ENCODE peak calls at places on chromosomes 1 and 21, in five cellular contexts. One of them, this sample, is unnamed.

GRCh38 chr1:6181347-6181770 is 1.2 kb upstream of the CHD5 start:
- DNase-seq in neural crest cell: no peak
- DNase-seq in Calu3: no peak
- DNase-seq in uterus: no peak
- DNase-seq in cardiac fibroblast: no peak
- DNase-seq in this sample: no peak

GRCh38 chr1:208101661-208102431 is 142.3 kb downstream of the PLXNA2 start:
- DNase-seq in neural crest cell: peak
- DNase-seq in uterus: peak
- DNase-seq in cardiac fibroblast: peak
- DNase-seq in Calu3: no peak
- DNase-seq in this sample: no peak

GRCh38 chr1:2148691-2149090 is 45.9 kb downstream of the FAAP20 start:
- DNase-seq in Calu3: no peak
- DNase-seq in uterus: no peak
- DNase-seq in neural crest cell: no peak
- DNase-seq in cardiac fibroblast: no peak
- DNase-seq in this sample: no peak

GRCh38 chr1:1753607-1754005 is 24.7 kb downstream of the NADK start:
- DNase-seq in cardiac fibroblast: no peak
- DNase-seq in uterus: no peak
- DNase-seq in Calu3: no peak
- DNase-seq in neural crest cell: no peak
- DNase-seq in this sample: no peak

GRCh38 chr1:183349201-183349711 is 68.9 kb downstream of the NMNAT2 start:
- DNase-seq in uterus: peak
- DNase-seq in neural crest cell: no peak
- DNase-seq in Calu3: no peak
- DNase-seq in cardiac fibroblast: peak
- DNase-seq in this sample: no peak

GRCh38 chr1:47699492-47700220 is 261.8 kb downstream of the FOXD2 start:
- DNase-seq in uterus: no peak
- DNase-seq in cardiac fibroblast: no peak
- DNase-seq in Calu3: no peak
- DNase-seq in neural crest cell: no peak
- DNase-seq in this sample: no peak

GRCh38 chr1:107195476-107195875 is 54.6 kb downstream of the NTNG1 start:
- DNase-seq in Calu3: no peak
- DNase-seq in uterus: no peak
- DNase-seq in cardiac fibroblast: no peak
- DNase-seq in neural crest cell: no peak
- DNase-seq in this sample: no peak

GRCh38 chr21:42423685-42424084 is 20.0 kb downstream of the UBASH3A start:
- DNase-seq in cardiac fibroblast: no peak
- DNase-seq in uterus: no peak
- DNase-seq in Calu3: no peak
- DNase-seq in neural crest cell: no peak
- DNase-seq in this sample: no peak

GRCh38 chr1:1298861-1299685 is 8.7 kb downstream of the ACAP3 start:
- DNase-seq in neural crest cell: peak
- DNase-seq in cardiac fibroblast: no peak
- DNase-seq in Calu3: no peak
- DNase-seq in uterus: no peak
- DNase-seq in this sample: no peak

GRCh38 chr1:10852486-10852885 is 56.0 kb upstream of the CASZ1 start:
- DNase-seq in neural crest cell: no peak
- DNase-seq in cardiac fibroblast: no peak
- DNase-seq in uterus: no peak
- DNase-seq in Calu3: no peak
- DNase-seq in this sample: no peak

GRCh38 chr21:34498623-34499022 is 13.4 kb downstream of the KCNE1 start:
- DNase-seq in Calu3: no peak
- DNase-seq in uterus: no peak
- DNase-seq in neural crest cell: no peak
- DNase-seq in cardiac fibroblast: peak
- DNase-seq in this sample: no peak

GRCh38 chr1:200237066-200237465 is 172.8 kb downstream of the ZNF281 start:
- DNase-seq in Calu3: no peak
- DNase-seq in neural crest cell: no peak
- DNase-seq in cardiac fibroblast: no peak
- DNase-seq in uterus: no peak
- DNase-seq in this sample: no peak

GRCh38 chr1:114458208-114458777 is 52.7 kb downstream of the TRIM33 start:
- DNase-seq in cardiac fibroblast: peak
- DNase-seq in neural crest cell: no peak
- DNase-seq in Calu3: peak
- DNase-seq in uterus: no peak
- DNase-seq in this sample: no peak

GRCh38 chr1:213573648-213574009 is 414.1 kb upstream of the PROX1 start:
- DNase-seq in Calu3: no peak
- DNase-seq in cardiac fibroblast: no peak
- DNase-seq in uterus: no peak
- DNase-seq in neural crest cell: no peak
- DNase-seq in this sample: no peak

GRCh38 chr1:79044974-79045650 is 38.6 kb upstream of the ADGRL4 start:
- DNase-seq in uterus: no peak
- DNase-seq in cardiac fibroblast: no peak
- DNase-seq in Calu3: no peak
- DNase-seq in neural crest cell: no peak
- DNase-seq in this sample: no peak

GRCh38 chr1:18957532-18958295 is 1.2 kb upstream of the IFFO2 start:
- DNase-seq in cardiac fibroblast: no peak
- DNase-seq in uterus: no peak
- DNase-seq in neural crest cell: no peak
- DNase-seq in Calu3: peak
- DNase-seq in this sample: no peak

GRCh38 chr1:45911634-45912033 is 108.2 kb downstream of the MAST2 start:
- DNase-seq in uterus: no peak
- DNase-seq in neural crest cell: no peak
- DNase-seq in cardiac fibroblast: no peak
- DNase-seq in Calu3: no peak
- DNase-seq in this sample: no peak

GRCh38 chr1:218394989-218395388 is 49.9 kb downstream of the TGFB2 start:
- DNase-seq in Calu3: no peak
- DNase-seq in cardiac fibroblast: no peak
- DNase-seq in uterus: no peak
- DNase-seq in neural crest cell: no peak
- DNase-seq in this sample: no peak

GRCh38 chr1:42430751-42431150 is 25.1 kb downstream of the ZMYND12 start:
- DNase-seq in Calu3: no peak
- DNase-seq in uterus: no peak
- DNase-seq in neural crest cell: no peak
- DNase-seq in cardiac fibroblast: no peak
- DNase-seq in this sample: no peak

GRCh38 chr1:27602510-27603319 is 1.2 kb downstream of the AHDC1 start:
- DNase-seq in Calu3: peak
- DNase-seq in uterus: peak
- DNase-seq in cardiac fibroblast: no peak
- DNase-seq in neural crest cell: no peak
- DNase-seq in this sample: peak

GRCh38 chr1:43659384-43659783 is 9.4 kb downstream of the KDM4A start:
- DNase-seq in cardiac fibroblast: no peak
- DNase-seq in neural crest cell: no peak
- DNase-seq in Calu3: no peak
- DNase-seq in uterus: no peak
- DNase-seq in this sample: no peak

GRCh38 chr1:78171736-78172590 is 126.2 kb downstream of the GIPC2 start:
- DNase-seq in Calu3: no peak
- DNase-seq in uterus: no peak
- DNase-seq in cardiac fibroblast: peak
- DNase-seq in neural crest cell: no peak
- DNase-seq in this sample: no peak

GRCh38 chr1:82391712-82392111 is 591.0 kb downstream of the ADGRL2 start:
- DNase-seq in Calu3: no peak
- DNase-seq in uterus: no peak
- DNase-seq in cardiac fibroblast: peak
- DNase-seq in neural crest cell: no peak
- DNase-seq in this sample: no peak

DNA sequence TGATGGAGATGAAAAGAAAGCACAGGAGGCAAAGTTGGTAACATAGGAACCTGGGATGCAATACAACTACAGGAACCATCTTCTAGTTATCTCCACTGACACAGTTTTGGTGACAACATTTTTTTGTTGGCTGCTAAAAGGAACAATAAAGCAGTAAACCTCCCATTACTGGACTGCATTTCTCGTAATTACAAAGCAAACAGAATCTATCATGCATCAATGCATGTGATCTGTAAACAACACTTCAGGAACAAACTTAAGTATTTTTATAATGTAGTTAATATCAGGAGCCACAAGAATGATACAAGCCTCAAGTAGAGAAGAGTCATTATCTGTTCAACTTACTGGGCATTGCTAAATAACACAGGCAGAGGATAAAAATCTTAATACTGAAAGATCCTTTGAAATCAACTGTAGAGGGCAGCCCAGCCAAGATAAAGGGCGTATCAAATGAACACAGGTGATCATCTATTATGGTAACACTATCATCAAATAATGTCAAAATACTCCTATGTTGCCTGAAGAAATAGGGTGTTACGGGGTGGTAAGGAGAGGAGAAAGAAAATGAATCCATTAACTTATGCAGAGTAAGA is 193.3 kb downstream of the EIF4G3 start:
- DNase-seq in neural crest cell: no peak
- DNase-seq in uterus: no peak
- DNase-seq in Calu3: no peak
- DNase-seq in cardiac fibroblast: no peak
- DNase-seq in this sample: no peak
- TF ChIP-seq CTCF in neural crest cell: no peak
- TF ChIP-seq CTCF in uterus: no peak
- TF ChIP-seq CTCF in Calu3: no peak
- TF ChIP-seq CTCF in cardiac fibroblast: no peak
- TF ChIP-seq CTCF in this sample: no peak

GRCh38 chr1:39585933-39586332 is 9.3 kb upstream of the PABPC4 start:
- DNase-seq in Calu3: no peak
- DNase-seq in uterus: no peak
- DNase-seq in neural crest cell: no peak
- DNase-seq in cardiac fibroblast: no peak
- DNase-seq in this sample: no peak
- TF ChIP-seq CTCF in Calu3: no peak
- TF ChIP-seq CTCF in uterus: no peak
- TF ChIP-seq CTCF in neural crest cell: no peak
- TF ChIP-seq CTCF in cardiac fibroblast: no peak
- TF ChIP-seq CTCF in this sample: no peak

DNA sequence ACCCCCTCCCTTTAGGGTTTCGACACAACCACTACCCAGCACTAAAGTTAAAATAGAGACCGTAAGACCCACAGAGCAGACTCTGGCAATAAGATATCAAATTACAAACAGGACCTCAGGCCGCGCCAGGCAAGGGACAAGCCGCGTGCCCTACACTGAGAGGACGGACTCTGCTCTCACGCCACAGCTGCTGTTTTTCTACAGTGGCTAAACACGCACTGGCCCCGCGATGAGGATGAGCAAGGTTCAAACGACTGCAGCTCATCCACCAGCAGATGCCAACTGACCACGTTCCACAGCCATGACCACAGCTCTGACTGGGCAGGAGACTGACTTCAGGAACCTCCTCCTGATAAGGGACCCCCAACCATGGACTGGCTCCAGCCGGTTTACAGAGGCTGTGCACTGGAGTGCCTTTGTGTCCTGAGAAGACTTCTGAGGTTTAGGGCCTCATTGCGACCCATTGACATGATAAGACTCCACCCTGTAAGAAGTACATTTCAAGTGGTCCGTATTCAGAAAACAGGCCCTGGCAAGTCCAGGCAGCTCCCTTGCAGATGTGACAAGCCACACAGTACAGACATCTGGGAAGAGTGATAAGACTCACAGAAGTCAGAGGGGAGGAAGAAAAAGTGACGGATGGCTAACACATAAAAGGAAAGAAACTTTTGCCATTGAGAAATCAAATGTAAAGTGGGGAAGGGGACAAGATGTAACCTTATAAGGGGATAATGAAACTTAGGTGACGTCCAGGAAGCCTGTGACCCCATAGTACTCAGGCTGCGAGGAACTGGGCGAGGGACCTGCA is 1.5 kb upstream of the KRTAP10-6 start:
- DNase-seq in neural crest cell: no peak
- DNase-seq in cardiac fibroblast: no peak
- DNase-seq in Calu3: no peak
- DNase-seq in uterus: no peak
- DNase-seq in this sample: no peak
- TF ChIP-seq CTCF in neural crest cell: no peak
- TF ChIP-seq CTCF in cardiac fibroblast: no peak
- TF ChIP-seq CTCF in Calu3: no peak
- TF ChIP-seq CTCF in uterus: no peak
- TF ChIP-seq CTCF in this sample: no peak

GRCh38 chr1:236086537-236086936 is 21.6 kb upstream of the NID1 start:
- DNase-seq in uterus: no peak
- DNase-seq in cardiac fibroblast: no peak
- DNase-seq in Calu3: no peak
- DNase-seq in neural crest cell: no peak
- DNase-seq in this sample: no peak

GRCh38 chr1:236090741-236091147 is 25.9 kb upstream of the NID1 start:
- DNase-seq in uterus: no peak
- DNase-seq in cardiac fibroblast: peak
- DNase-seq in neural crest cell: no peak
- DNase-seq in Calu3: no peak
- DNase-seq in this sample: no peak

GRCh38 chr1:236091933-236092318 is 27.0 kb upstream of the NID1 start:
- DNase-seq in Calu3: no peak
- DNase-seq in neural crest cell: no peak
- DNase-seq in uterus: no peak
- DNase-seq in cardiac fibroblast: no peak
- DNase-seq in this sample: no peak

GRCh38 chr1:236085545-236086159 is 20.8 kb upstream of the NID1 start:
- DNase-seq in Calu3: no peak
- DNase-seq in cardiac fibroblast: no peak
- DNase-seq in neural crest cell: no peak
- DNase-seq in uterus: no peak
- DNase-seq in this sample: no peak

GRCh38 chr1:236089046-236089773 is 24.3 kb upstream of the NID1 start:
- DNase-seq in cardiac fibroblast: peak
- DNase-seq in Calu3: no peak
- DNase-seq in uterus: no peak
- DNase-seq in neural crest cell: no peak
- DNase-seq in this sample: no peak
- TF ChIP-seq CTCF in cardiac fibroblast: no peak
- TF ChIP-seq CTCF in Calu3: no peak
- TF ChIP-seq CTCF in uterus: no peak
- TF ChIP-seq CTCF in neural crest cell: no peak
- TF ChIP-seq CTCF in this sample: no peak

GRCh38 chr1:20521960-20522861 is 14.3 kb upstream of the MUL1 start:
- DNase-seq in cardiac fibroblast: peak
- DNase-seq in neural crest cell: peak
- DNase-seq in uterus: peak
- DNase-seq in Calu3: peak
- DNase-seq in this sample: peak
- TF ChIP-seq CTCF in cardiac fibroblast: peak
- TF ChIP-seq CTCF in neural crest cell: peak
- TF ChIP-seq CTCF in uterus: peak
- TF ChIP-seq CTCF in Calu3: peak
- TF ChIP-seq CTCF in this sample: peak

DNA sequence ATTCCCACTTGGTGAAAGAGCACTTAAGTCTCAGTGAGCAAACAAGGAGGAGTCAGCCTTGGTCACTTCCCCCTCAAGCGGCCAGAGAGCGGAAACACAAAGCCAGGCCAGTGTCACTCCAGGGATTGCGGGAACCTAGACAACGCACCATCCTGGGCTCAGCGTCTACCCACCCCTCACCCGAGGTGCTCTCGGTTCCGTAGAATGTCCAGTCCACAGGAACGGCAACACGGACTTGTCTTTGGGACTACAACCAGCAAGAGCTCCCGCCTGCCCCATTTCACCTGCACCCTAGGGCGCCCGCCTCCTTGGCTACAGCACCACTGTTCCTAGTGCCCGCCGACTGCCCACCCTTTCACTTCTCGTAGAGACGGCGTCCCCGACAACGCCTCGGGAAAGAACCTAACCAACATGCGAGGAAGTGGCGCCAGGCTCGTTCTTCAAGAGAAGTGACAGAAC is 511 bp downstream of the GDAP2 start:
- DNase-seq in cardiac fibroblast: peak
- DNase-seq in uterus: peak
- DNase-seq in neural crest cell: peak
- DNase-seq in Calu3: peak
- DNase-seq in this sample: peak
- TF ChIP-seq CTCF in cardiac fibroblast: peak
- TF ChIP-seq CTCF in uterus: no peak
- TF ChIP-seq CTCF in neural crest cell: no peak
- TF ChIP-seq CTCF in Calu3: no peak
- TF ChIP-seq CTCF in this sample: no peak